ENCODE peak calls at places on chromosomes 3 and 15, in six cellular contexts. O, Q, C, J, R and U are unnamed samples.

GRCh38 chr3:141795719-141796435 is 32.7 kb downstream of the GRK7 start:
- DNase-seq in O (no peak), Q (no peak), C (no peak), J (peak), R (peak), U (peak)

GRCh38 chr15:65249641-65250040 is 37.0 kb downstream of the PARP16 start:
- DNase-seq in O (no peak), Q (peak), C (no peak), J (no peak), R (no peak), U (no peak)

GRCh38 chr15:101237161-101237775 is 14.6 kb downstream of the CHSY1 start:
- DNase-seq in O (no peak), Q (no peak), C (no peak), J (no peak), R (peak), U (no peak)

GRCh38 chr15:83697716-83698115 is 43.8 kb downstream of the ADAMTSL3 start:
- DNase-seq in O (no peak), Q (no peak), C (no peak), J (no peak), R (no peak), U (no peak)

GRCh38 chr3:131535131-131535530 is 32.4 kb upstream of the MRPL3 start:
- DNase-seq in O (no peak), Q (no peak), C (no peak), J (no peak), R (no peak), U (no peak)

GRCh38 chr15:76169792-76170425 is 110.1 kb downstream of the TMEM266 start:
- DNase-seq in O (no peak), Q (no peak), C (no peak), J (no peak), R (no peak), U (no peak)

GRCh38 chr15:24956131-24956838 is 1.5 kb downstream of the SNRPN start:
- DNase-seq in O (peak), Q (peak), C (peak), J (peak), R (no peak), U (peak)

GRCh38 chr3:101240719-101241118 is 79.7 kb downstream of the IMPG2 start:
- DNase-seq in O (no peak), Q (no peak), C (no peak), J (no peak), R (no peak), U (no peak)

GRCh38 chr3:46663611-46664135 is 29.8 kb downstream of the ALS2CL start:
- DNase-seq in O (peak), Q (peak), C (no peak), J (peak), R (peak), U (no peak)

GRCh38 chr15:44735482-44736260 is 657 bp upstream of the TRIM69 start:
- DNase-seq in O (no peak), Q (no peak), C (no peak), J (no peak), R (peak), U (no peak)

DNA sequence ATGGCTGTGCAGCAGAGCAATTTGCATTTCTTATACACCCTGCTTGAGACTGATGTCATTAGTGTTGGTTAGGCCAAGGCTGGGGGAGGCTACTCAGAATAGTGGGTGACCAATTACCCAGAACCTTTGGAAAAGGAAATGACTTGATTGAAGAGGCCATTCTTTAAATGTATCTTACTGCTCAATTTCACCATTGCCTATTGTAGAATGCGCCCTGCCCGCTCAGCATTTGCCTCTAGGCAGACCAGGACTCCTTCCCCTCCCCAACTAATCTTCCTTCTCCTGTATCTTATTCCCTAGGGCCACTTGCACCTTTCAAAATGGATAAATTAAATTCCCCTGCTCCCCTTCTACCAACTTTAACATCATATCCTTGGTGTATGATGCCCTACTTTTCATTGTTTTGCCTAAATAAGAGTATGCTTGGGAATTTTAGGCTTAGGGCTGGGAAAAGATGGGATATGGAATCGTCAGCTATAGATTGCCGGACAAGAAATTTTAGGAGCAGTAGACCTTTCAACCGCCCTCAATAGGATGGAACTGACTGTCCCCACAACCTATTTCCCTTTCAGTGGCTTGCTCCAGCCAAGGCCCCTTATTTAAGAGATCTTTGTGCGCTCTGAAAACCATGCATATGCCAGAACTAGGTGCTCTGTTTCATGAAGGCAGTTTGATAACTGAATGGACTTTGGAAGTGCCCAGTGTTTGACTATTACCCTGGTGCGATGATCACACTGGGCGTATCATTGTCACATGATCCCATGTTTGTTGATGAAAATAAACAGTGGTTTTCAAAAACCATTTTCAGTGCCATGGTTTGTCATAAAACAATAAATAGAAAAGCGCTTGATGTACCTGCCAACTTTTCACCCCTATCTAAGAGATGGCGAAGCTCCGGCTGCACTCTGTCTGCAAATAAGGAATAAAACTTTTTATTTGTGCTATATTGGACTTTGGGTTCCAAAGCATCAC is 74.4 kb upstream of the TSEN2 start:
- DNase-seq in O (peak), Q (no peak), C (peak), J (no peak), R (no peak), U (no peak)
- TF ChIP-seq POLR2A in O (no peak), Q (no peak), C (peak), J (no peak), R (no peak), U (no peak)

GRCh38 chr15:67116742-67117141 is 51.3 kb downstream of the SMAD3 start:
- DNase-seq in O (no peak), Q (no peak), C (peak), J (peak), R (no peak), U (no peak)
- TF ChIP-seq POLR2A in O (no peak), Q (no peak), C (no peak), J (no peak), R (no peak), U (no peak)

DNA sequence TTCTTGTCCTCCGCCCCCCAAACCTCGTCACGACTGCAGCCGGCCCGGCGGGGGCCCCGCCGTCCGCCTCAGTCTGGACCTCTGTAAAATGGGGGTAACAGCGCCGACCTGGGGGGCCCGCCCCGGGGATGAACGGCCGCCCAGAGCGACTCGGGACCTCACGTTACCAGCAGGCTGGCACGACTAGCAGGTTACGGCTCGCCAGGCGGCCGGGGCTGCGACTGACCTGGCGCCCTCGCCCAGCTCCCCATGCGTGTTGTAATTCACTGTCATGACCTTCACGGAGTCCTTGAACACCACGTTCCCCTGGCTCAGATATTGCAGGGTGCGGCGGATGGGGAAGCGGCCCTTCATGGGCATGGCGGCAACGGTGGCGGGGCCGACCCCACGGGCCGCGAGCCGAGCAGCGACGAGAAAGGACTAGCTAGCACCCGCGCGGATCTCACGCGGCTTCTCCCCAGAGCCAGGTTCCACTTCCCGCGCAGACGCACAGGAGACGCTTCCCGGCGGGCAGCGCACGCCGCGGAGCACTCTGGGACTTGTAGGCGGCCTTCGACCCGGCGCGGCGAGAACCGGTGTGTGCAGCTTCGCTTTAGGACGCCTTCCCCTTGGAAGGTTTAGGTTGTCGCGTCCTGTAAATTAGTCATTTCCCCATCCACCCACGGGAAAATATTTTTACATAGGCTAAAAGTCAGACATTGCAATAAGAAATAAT is at the start of gene MRPS25:
- DNase-seq in O (peak), Q (peak), C (peak), J (peak), R (peak), U (peak)
- TF ChIP-seq POLR2A in O (peak), Q (peak), C (peak), J (peak), R (peak), U (peak)

GRCh38 chr3:128698211-128699011 is 27.6 kb upstream of the RAB7A start:
- DNase-seq in O (peak), Q (peak), C (no peak), J (peak), R (peak), U (peak)
- TF ChIP-seq POLR2A in O (no peak), Q (no peak), C (no peak), J (no peak), R (no peak), U (no peak)

DNA sequence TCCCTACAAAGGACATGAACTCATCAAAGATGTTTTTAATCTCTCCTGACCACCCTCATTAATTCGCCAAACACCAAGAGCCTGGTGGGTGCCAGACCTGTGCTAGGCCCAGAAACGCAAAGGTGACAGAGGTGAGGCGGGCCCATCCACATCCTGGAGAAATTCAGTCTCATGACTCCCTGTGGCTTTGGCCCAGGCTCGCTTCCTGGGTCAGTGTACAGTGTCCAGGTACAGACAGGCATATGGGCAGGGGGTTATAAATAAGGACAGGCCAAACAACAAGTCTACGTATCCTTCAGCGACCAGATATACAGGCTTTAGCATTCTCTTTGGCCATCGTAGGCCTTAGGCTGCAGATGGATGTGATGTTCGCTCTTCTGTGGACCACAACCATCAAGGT is 945 bp upstream of the PLA2G4F start:
- DNase-seq in O (no peak), Q (no peak), C (no peak), J (no peak), R (no peak), U (no peak)
- TF ChIP-seq POLR2A in O (no peak), Q (no peak), C (no peak), J (no peak), R (no peak), U (no peak)

DNA sequence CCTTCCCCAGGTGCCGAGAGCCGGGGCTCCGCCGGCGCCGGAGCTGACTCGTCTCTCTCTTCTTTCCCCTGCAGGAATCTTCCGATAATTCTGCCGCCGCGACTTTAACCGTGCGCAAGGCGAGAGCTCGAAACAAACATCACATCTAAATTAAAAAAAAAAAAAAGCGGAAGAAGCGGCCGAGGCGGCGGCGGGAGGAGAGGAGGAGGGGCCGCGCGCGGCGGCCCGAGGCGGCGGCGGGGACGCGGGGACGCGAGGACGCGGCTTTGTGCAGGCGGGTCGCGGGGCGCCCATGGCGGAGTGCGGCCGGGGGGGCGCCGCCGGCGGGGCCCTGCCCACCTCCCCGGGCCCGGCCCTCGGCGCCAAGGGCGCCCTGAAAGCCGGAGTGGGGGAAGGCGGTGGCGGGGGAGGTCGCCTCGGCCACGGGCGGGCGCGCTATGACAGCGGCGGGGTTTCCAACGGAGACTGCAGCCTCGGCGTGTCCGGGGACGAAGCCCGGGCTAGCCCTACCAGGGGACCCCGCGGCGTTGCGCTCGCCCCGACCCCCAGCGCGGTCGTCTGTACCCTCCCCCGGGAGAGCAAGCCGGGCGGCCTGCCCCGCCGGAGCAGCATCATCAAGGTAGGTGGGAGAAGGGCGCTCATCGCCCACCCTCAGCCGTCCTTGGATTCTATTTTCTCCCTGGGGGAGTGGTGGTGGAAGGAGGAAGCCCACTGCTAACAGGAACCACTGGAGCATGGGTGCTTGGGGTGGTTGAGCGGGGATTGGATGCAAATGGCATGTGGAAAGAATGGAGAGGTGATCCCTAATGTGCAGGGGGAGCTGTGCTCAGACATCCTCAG is at the start of gene PLCL2:
- DNase-seq in O (peak), Q (peak), C (no peak), J (peak), R (peak), U (peak)
- TF ChIP-seq POLR2A in O (peak), Q (no peak), C (no peak), J (no peak), R (no peak), U (no peak)